ENCODE peak calls at places on chromosomes 7 and 10, in seven cellular contexts. X is heart right ventricle; H is sciatic nerve; Y is kidney tubule cell; A is stimulated activated CD8-positive, alpha-beta memory T cell treated with anti-CD3 and anti-CD28 coated beads, Interleukin-15, amount 100 ng/mL, for 48 hours; M is SJSA1; W is mucosa of descending colon. V is an unnamed sample.
A peak's percentile ranks its signal among the peaks of the same experiment; 100 is the strongest.

GRCh38 chr10:131891929-131892816 is 8.6 kb upstream of the PPP2R2D start:
- DNase-seq in H (no peak), X (no peak), A (no peak), W (no peak), Y (no peak), M (no peak), V (no peak)

GRCh38 chr10:126509211-126509610 is 120.9 kb upstream of the ADAM12 start:
- DNase-seq in H (no peak), M (no peak), W (no peak), A (no peak), Y (no peak), X (no peak), V (no peak)

GRCh38 chr10:95265572-95265971 is 25.2 kb downstream of the PDLIM1 start:
- DNase-seq in A (no peak), M (peak; percentile 17), X (no peak), W (peak; percentile 9), Y (no peak), H (no peak), V (peak; percentile 42)

GRCh38 chr10:128664729-128665128 is 538.5 kb upstream of the MKI67 start:
- DNase-seq in H (no peak), X (no peak), M (no peak), Y (no peak), A (no peak), W (no peak), V (no peak)

GRCh38 chr7:3979956-3980643 is 679.0 kb downstream of the SDK1 start:
- DNase-seq in Y (no peak), M (no peak), W (no peak), X (no peak), H (no peak), A (no peak), V (no peak)

GRCh38 chr10:85458274-85458673 is 908.3 kb downstream of the GRID1 start:
- DNase-seq in M (no peak), A (no peak), X (no peak), H (no peak), Y (no peak), W (no peak), V (no peak)

GRCh38 chr7:40232242-40232929 is 97.6 kb downstream of the SUGCT start:
- DNase-seq in W (peak; percentile 70), X (no peak), M (no peak), Y (peak; percentile 78), H (no peak), A (no peak), V (no peak)

GRCh38 chr10:22481687-22482539 is 136.6 kb downstream of the SPAG6 start:
- DNase-seq in Y (peak; percentile 14), A (no peak), X (no peak), H (no peak), W (no peak), M (no peak), V (no peak)

GRCh38 chr10:70295946-70296345 is 12.1 kb upstream of the NPFFR1 start:
- DNase-seq in Y (no peak), X (no peak), M (no peak), A (no peak), W (no peak), H (no peak), V (no peak)

GRCh38 chr7:17301491-17302101 is 3.1 kb downstream of the AHR start:
- DNase-seq in Y (peak; percentile 52), X (no peak), H (peak; percentile 76), A (no peak), W (peak; percentile 87), M (no peak), V (peak; percentile 61)

GRCh38 chr10:122878799-122879338 is 512 bp downstream of the FAM24B start:
- DNase-seq in A (no peak), Y (peak; percentile 44), W (no peak), X (no peak), H (no peak), M (no peak), V (no peak)

GRCh38 chr7:100584677-100585510 is 1.0 kb downstream of the LRCH4 start:
- DNase-seq in Y (peak; percentile 86), M (no peak), X (no peak), A (no peak), H (no peak), W (peak; percentile 69), V (no peak)

GRCh38 chr10:122263971-122264370 is 7.1 kb upstream of the BTBD16 start:
- DNase-seq in X (no peak), M (no peak), W (no peak), H (no peak), A (no peak), Y (peak; percentile 91), V (no peak)

GRCh38 chr10:24958701-24959392 is 6.4 kb upstream of the PRTFDC1 start:
- DNase-seq in M (no peak), A (no peak), X (no peak), H (no peak), W (peak; percentile 35), Y (no peak), V (no peak)

GRCh38 chr10:119090026-119090808 is 9.6 kb upstream of the EIF3A start:
- DNase-seq in A (no peak), W (peak; percentile 62), M (no peak), X (no peak), H (peak; percentile 9), Y (no peak), V (no peak)

GRCh38 chr7:99102809-99103690 is 40.9 kb downstream of the SMURF1 start:
- DNase-seq in M (peak; percentile 68), Y (peak; percentile 33), H (no peak), W (no peak), X (no peak), A (peak; percentile 3), V (no peak)

GRCh38 chr7:33185786-33186185 is 56.4 kb downstream of the BBS9 start:
- DNase-seq in Y (peak; percentile 52), H (no peak), X (no peak), M (no peak), W (peak; percentile 26), A (no peak), V (no peak)

V was measured in right atrium auricular region.